ENCODE peak calls at places on chromosomes 12 and 14, in seven cellular contexts. H, T, K, E, Q, L and N are unnamed samples.

GRCh38 chr12:101777476-101777875 is 38.2 kb upstream of the SYCP3 start:
- DNase-seq in H (no peak), T (no peak), K (no peak), E (peak), Q (no peak), L (no peak), N (no peak)

GRCh38 chr14:93113678-93114067 is 2.1 kb downstream of the ITPK1 start:
- DNase-seq in H (no peak), T (no peak), K (no peak), E (no peak), Q (no peak), L (no peak), N (no peak)

GRCh38 chr14:88698651-88699050 is 94.1 kb downstream of the EML5 start:
- DNase-seq in H (no peak), T (no peak), K (no peak), E (no peak), Q (no peak), L (no peak), N (no peak)

GRCh38 chr12:6327591-6328041 is 14.3 kb downstream of the TNFRSF1A start:
- DNase-seq in H (no peak), T (no peak), K (peak), E (no peak), Q (no peak), L (no peak), N (no peak)

GRCh38 chr14:76810953-76811400 is 1.7 kb downstream of the ANGEL1 start:
- DNase-seq in H (no peak), T (no peak), K (peak), E (peak), Q (no peak), L (no peak), N (peak)

GRCh38 chr12:120468271-120468845 is 1.2 kb downstream of the SRSF9 start:
- DNase-seq in H (peak), T (no peak), K (peak), E (peak), Q (no peak), L (no peak), N (no peak)

GRCh38 chr12:54398995-54399793 is 14.7 kb upstream of the ZNF385A start:
- DNase-seq in H (peak), T (peak), K (peak), E (peak), Q (peak), L (peak), N (peak)

GRCh38 chr14:93032301-93032929 is 83.3 kb downstream of the ITPK1 start:
- DNase-seq in H (no peak), T (no peak), K (no peak), E (no peak), Q (no peak), L (no peak), N (no peak)

GRCh38 chr12:83841620-83842019 is 1071.0 kb downstream of the SLC6A15 start:
- DNase-seq in H (no peak), T (no peak), K (no peak), E (no peak), Q (no peak), L (no peak), N (no peak)

GRCh38 chr14:23450376-23450775 is 14.9 kb upstream of the MYH7 start:
- DNase-seq in H (no peak), T (no peak), K (no peak), E (no peak), Q (no peak), L (no peak), N (no peak)

GRCh38 chr12:51009038-51009437 is 17.1 kb downstream of the SLC11A2 start:
- DNase-seq in H (peak), T (no peak), K (peak), E (peak), Q (peak), L (no peak), N (peak)